ENCODE peak calls at places on chromosomes 5 and 9, in nine cellular contexts. One of them, this sample, is unnamed.

GRCh38 chr9:137150485-137151060 is 11.6 kb downstream of the GRIN1 start:
- DNase-seq in activated T-cell treated with anti-CD3 and anti-CD28 coated beads, Interleukin-2, amount 50 U/mL, for 1 hour: no peak
- DNase-seq in HT1080: peak
- DNase-seq in activated effector memory CD4-positive, alpha-beta T cell treated with Interleukin-2 at 50 U/mL for 16 hours: no peak
- DNase-seq in heart right ventricle: no peak
- DNase-seq in stimulated activated CD8-positive, alpha-beta memory T cell treated with anti-CD3 and anti-CD28 coated beads, Interleukin-2, amount 100 ng/mL, for 48 hours: no peak
- DNase-seq in mammary epithelial cell: peak
- DNase-seq in Kasumi-1: peak
- DNase-seq in amygdala: no peak
- DNase-seq in this sample: no peak

GRCh38 chr9:93577940-93578682 is 1.7 kb downstream of the PHF2 start:
- DNase-seq in activated T-cell treated with anti-CD3 and anti-CD28 coated beads, Interleukin-2, amount 50 U/mL, for 1 hour: no peak
- DNase-seq in HT1080: no peak
- DNase-seq in activated effector memory CD4-positive, alpha-beta T cell treated with Interleukin-2 at 50 U/mL for 16 hours: no peak
- DNase-seq in heart right ventricle: no peak
- DNase-seq in stimulated activated CD8-positive, alpha-beta memory T cell treated with anti-CD3 and anti-CD28 coated beads, Interleukin-2, amount 100 ng/mL, for 48 hours: no peak
- DNase-seq in mammary epithelial cell: no peak
- DNase-seq in Kasumi-1: no peak
- DNase-seq in amygdala: no peak
- DNase-seq in this sample: no peak

GRCh38 chr5:71887680-71888079 is 168.6 kb downstream of the CARTPT start:
- DNase-seq in activated T-cell treated with anti-CD3 and anti-CD28 coated beads, Interleukin-2, amount 50 U/mL, for 1 hour: no peak
- DNase-seq in HT1080: peak
- DNase-seq in activated effector memory CD4-positive, alpha-beta T cell treated with Interleukin-2 at 50 U/mL for 16 hours: no peak
- DNase-seq in heart right ventricle: no peak
- DNase-seq in stimulated activated CD8-positive, alpha-beta memory T cell treated with anti-CD3 and anti-CD28 coated beads, Interleukin-2, amount 100 ng/mL, for 48 hours: no peak
- DNase-seq in mammary epithelial cell: peak
- DNase-seq in Kasumi-1: peak
- DNase-seq in amygdala: no peak
- DNase-seq in this sample: no peak

GRCh38 chr9:89874351-89875321 is 269.8 kb downstream of the GADD45G start:
- DNase-seq in activated T-cell treated with anti-CD3 and anti-CD28 coated beads, Interleukin-2, amount 50 U/mL, for 1 hour: no peak
- DNase-seq in HT1080: no peak
- DNase-seq in activated effector memory CD4-positive, alpha-beta T cell treated with Interleukin-2 at 50 U/mL for 16 hours: no peak
- DNase-seq in heart right ventricle: peak
- DNase-seq in stimulated activated CD8-positive, alpha-beta memory T cell treated with anti-CD3 and anti-CD28 coated beads, Interleukin-2, amount 100 ng/mL, for 48 hours: no peak
- DNase-seq in mammary epithelial cell: no peak
- DNase-seq in Kasumi-1: no peak
- DNase-seq in amygdala: no peak
- DNase-seq in this sample: peak

GRCh38 chr5:65816729-65817128 is 94.7 kb downstream of the NLN start:
- DNase-seq in activated T-cell treated with anti-CD3 and anti-CD28 coated beads, Interleukin-2, amount 50 U/mL, for 1 hour: no peak
- DNase-seq in HT1080: no peak
- DNase-seq in activated effector memory CD4-positive, alpha-beta T cell treated with Interleukin-2 at 50 U/mL for 16 hours: no peak
- DNase-seq in heart right ventricle: no peak
- DNase-seq in stimulated activated CD8-positive, alpha-beta memory T cell treated with anti-CD3 and anti-CD28 coated beads, Interleukin-2, amount 100 ng/mL, for 48 hours: no peak
- DNase-seq in mammary epithelial cell: no peak
- DNase-seq in Kasumi-1: no peak
- DNase-seq in amygdala: no peak
- DNase-seq in this sample: no peak

GRCh38 chr5:109455598-109456096 is 45.9 kb upstream of the PJA2 start:
- DNase-seq in activated T-cell treated with anti-CD3 and anti-CD28 coated beads, Interleukin-2, amount 50 U/mL, for 1 hour: no peak
- DNase-seq in HT1080: peak
- DNase-seq in activated effector memory CD4-positive, alpha-beta T cell treated with Interleukin-2 at 50 U/mL for 16 hours: no peak
- DNase-seq in heart right ventricle: no peak
- DNase-seq in stimulated activated CD8-positive, alpha-beta memory T cell treated with anti-CD3 and anti-CD28 coated beads, Interleukin-2, amount 100 ng/mL, for 48 hours: no peak
- DNase-seq in mammary epithelial cell: peak
- DNase-seq in Kasumi-1: no peak
- DNase-seq in amygdala: no peak
- DNase-seq in this sample: peak

GRCh38 chr9:38432922-38433510 is 8.8 kb upstream of the IGFBPL1 start:
- DNase-seq in activated T-cell treated with anti-CD3 and anti-CD28 coated beads, Interleukin-2, amount 50 U/mL, for 1 hour: no peak
- DNase-seq in HT1080: no peak
- DNase-seq in activated effector memory CD4-positive, alpha-beta T cell treated with Interleukin-2 at 50 U/mL for 16 hours: no peak
- DNase-seq in heart right ventricle: no peak
- DNase-seq in stimulated activated CD8-positive, alpha-beta memory T cell treated with anti-CD3 and anti-CD28 coated beads, Interleukin-2, amount 100 ng/mL, for 48 hours: no peak
- DNase-seq in mammary epithelial cell: peak
- DNase-seq in Kasumi-1: peak
- DNase-seq in amygdala: no peak
- DNase-seq in this sample: no peak

GRCh38 chr5:171495122-171495700 is 75.8 kb downstream of the FGF18 start:
- DNase-seq in activated T-cell treated with anti-CD3 and anti-CD28 coated beads, Interleukin-2, amount 50 U/mL, for 1 hour: no peak
- DNase-seq in HT1080: no peak
- DNase-seq in activated effector memory CD4-positive, alpha-beta T cell treated with Interleukin-2 at 50 U/mL for 16 hours: no peak
- DNase-seq in heart right ventricle: no peak
- DNase-seq in stimulated activated CD8-positive, alpha-beta memory T cell treated with anti-CD3 and anti-CD28 coated beads, Interleukin-2, amount 100 ng/mL, for 48 hours: no peak
- DNase-seq in mammary epithelial cell: no peak
- DNase-seq in Kasumi-1: no peak
- DNase-seq in amygdala: no peak
- DNase-seq in this sample: peak

GRCh38 chr5:181223729-181224389 is 778 bp downstream of the TRIM41 start:
- DNase-seq in activated T-cell treated with anti-CD3 and anti-CD28 coated beads, Interleukin-2, amount 50 U/mL, for 1 hour: no peak
- DNase-seq in HT1080: no peak
- DNase-seq in activated effector memory CD4-positive, alpha-beta T cell treated with Interleukin-2 at 50 U/mL for 16 hours: peak
- DNase-seq in heart right ventricle: peak
- DNase-seq in stimulated activated CD8-positive, alpha-beta memory T cell treated with anti-CD3 and anti-CD28 coated beads, Interleukin-2, amount 100 ng/mL, for 48 hours: no peak
- DNase-seq in mammary epithelial cell: no peak
- DNase-seq in Kasumi-1: no peak
- DNase-seq in amygdala: no peak
- DNase-seq in this sample: no peak

GRCh38 chr5:107869459-107870115 is 198.8 kb upstream of the EFNA5 start:
- DNase-seq in activated T-cell treated with anti-CD3 and anti-CD28 coated beads, Interleukin-2, amount 50 U/mL, for 1 hour: no peak
- DNase-seq in HT1080: peak
- DNase-seq in activated effector memory CD4-positive, alpha-beta T cell treated with Interleukin-2 at 50 U/mL for 16 hours: no peak
- DNase-seq in heart right ventricle: no peak
- DNase-seq in stimulated activated CD8-positive, alpha-beta memory T cell treated with anti-CD3 and anti-CD28 coated beads, Interleukin-2, amount 100 ng/mL, for 48 hours: no peak
- DNase-seq in mammary epithelial cell: peak
- DNase-seq in Kasumi-1: no peak
- DNase-seq in amygdala: no peak
- DNase-seq in this sample: no peak

GRCh38 chr5:44935262-44935661 is 126.5 kb downstream of the MRPS30 start:
- DNase-seq in activated T-cell treated with anti-CD3 and anti-CD28 coated beads, Interleukin-2, amount 50 U/mL, for 1 hour: no peak
- DNase-seq in HT1080: peak
- DNase-seq in activated effector memory CD4-positive, alpha-beta T cell treated with Interleukin-2 at 50 U/mL for 16 hours: no peak
- DNase-seq in heart right ventricle: no peak
- DNase-seq in stimulated activated CD8-positive, alpha-beta memory T cell treated with anti-CD3 and anti-CD28 coated beads, Interleukin-2, amount 100 ng/mL, for 48 hours: no peak
- DNase-seq in mammary epithelial cell: peak
- DNase-seq in Kasumi-1: peak
- DNase-seq in amygdala: no peak
- DNase-seq in this sample: no peak

GRCh38 chr5:154268073-154268472 is 77.5 kb downstream of the GALNT10 start:
- DNase-seq in activated T-cell treated with anti-CD3 and anti-CD28 coated beads, Interleukin-2, amount 50 U/mL, for 1 hour: no peak
- DNase-seq in HT1080: no peak
- DNase-seq in activated effector memory CD4-positive, alpha-beta T cell treated with Interleukin-2 at 50 U/mL for 16 hours: no peak
- DNase-seq in heart right ventricle: no peak
- DNase-seq in stimulated activated CD8-positive, alpha-beta memory T cell treated with anti-CD3 and anti-CD28 coated beads, Interleukin-2, amount 100 ng/mL, for 48 hours: no peak
- DNase-seq in mammary epithelial cell: no peak
- DNase-seq in Kasumi-1: no peak
- DNase-seq in amygdala: no peak
- DNase-seq in this sample: no peak

GRCh38 chr9:88805217-88805943 is 185.9 kb upstream of the S1PR3 start:
- DNase-seq in activated T-cell treated with anti-CD3 and anti-CD28 coated beads, Interleukin-2, amount 50 U/mL, for 1 hour: no peak
- DNase-seq in HT1080: no peak
- DNase-seq in activated effector memory CD4-positive, alpha-beta T cell treated with Interleukin-2 at 50 U/mL for 16 hours: no peak
- DNase-seq in heart right ventricle: no peak
- DNase-seq in stimulated activated CD8-positive, alpha-beta memory T cell treated with anti-CD3 and anti-CD28 coated beads, Interleukin-2, amount 100 ng/mL, for 48 hours: no peak
- DNase-seq in mammary epithelial cell: no peak
- DNase-seq in Kasumi-1: no peak
- DNase-seq in amygdala: no peak
- DNase-seq in this sample: no peak

GRCh38 chr5:171493646-171494393 is 74.4 kb downstream of the FGF18 start:
- DNase-seq in activated T-cell treated with anti-CD3 and anti-CD28 coated beads, Interleukin-2, amount 50 U/mL, for 1 hour: no peak
- DNase-seq in HT1080: no peak
- DNase-seq in activated effector memory CD4-positive, alpha-beta T cell treated with Interleukin-2 at 50 U/mL for 16 hours: no peak
- DNase-seq in heart right ventricle: no peak
- DNase-seq in stimulated activated CD8-positive, alpha-beta memory T cell treated with anti-CD3 and anti-CD28 coated beads, Interleukin-2, amount 100 ng/mL, for 48 hours: no peak
- DNase-seq in mammary epithelial cell: no peak
- DNase-seq in Kasumi-1: no peak
- DNase-seq in amygdala: no peak
- DNase-seq in this sample: no peak